ENCODE peak calls at places on chromosome 9, in five cellular contexts. One of them, this sample, is unnamed.

GRCh38 chr9:77726289-77726688 is 78.2 kb upstream of the GNA14 start:
- DNase-seq in esophagus squamous epithelium: no peak
- DNase-seq in cardiac muscle cell: no peak
- DNase-seq in aorta: no peak
- DNase-seq in tibial artery: no peak
- DNase-seq in this sample: no peak

GRCh38 chr9:99105152-99106043 is 485 bp downstream of the TGFBR1 start:
- DNase-seq in tibial artery: peak; percentile 93
- DNase-seq in esophagus squamous epithelium: peak; percentile 15
- DNase-seq in aorta: peak; percentile 93
- DNase-seq in cardiac muscle cell: peak; percentile 85
- DNase-seq in this sample: peak; percentile 60

GRCh38 chr9:133103183-133103986 is 17.7 kb downstream of the RALGDS start:
- DNase-seq in tibial artery: peak; percentile 78
- DNase-seq in aorta: peak; percentile 90
- DNase-seq in esophagus squamous epithelium: no peak
- DNase-seq in cardiac muscle cell: peak; percentile 70
- DNase-seq in this sample: peak; percentile 46

GRCh38 chr9:111679199-111679598 is 17.8 kb downstream of the GNG10 start:
- DNase-seq in tibial artery: no peak
- DNase-seq in cardiac muscle cell: no peak
- DNase-seq in esophagus squamous epithelium: no peak
- DNase-seq in aorta: no peak
- DNase-seq in this sample: no peak

GRCh38 chr9:89635007-89635742 is 30.4 kb downstream of the GADD45G start:
- DNase-seq in aorta: no peak
- DNase-seq in cardiac muscle cell: no peak
- DNase-seq in tibial artery: no peak
- DNase-seq in esophagus squamous epithelium: no peak
- DNase-seq in this sample: no peak

GRCh38 chr9:132768932-132769894 is 98.9 kb downstream of the GTF3C4 start:
- DNase-seq in esophagus squamous epithelium: peak; percentile 18
- DNase-seq in tibial artery: peak; percentile 74
- DNase-seq in cardiac muscle cell: peak; percentile 27
- DNase-seq in aorta: peak; percentile 82
- DNase-seq in this sample: peak; percentile 35

GRCh38 chr9:88342246-88342645 is 46.0 kb upstream of the SPIN1 start:
- DNase-seq in esophagus squamous epithelium: no peak
- DNase-seq in aorta: no peak
- DNase-seq in cardiac muscle cell: no peak
- DNase-seq in tibial artery: no peak
- DNase-seq in this sample: no peak

GRCh38 chr9:764105-764524 is 77.4 kb upstream of the DMRT1 start:
- DNase-seq in cardiac muscle cell: peak; percentile 69
- DNase-seq in esophagus squamous epithelium: no peak
- DNase-seq in aorta: peak; percentile 80
- DNase-seq in tibial artery: peak; percentile 77
- DNase-seq in this sample: no peak

GRCh38 chr9:90014421-90014820 is 409.6 kb downstream of the GADD45G start:
- DNase-seq in aorta: no peak
- DNase-seq in tibial artery: no peak
- DNase-seq in cardiac muscle cell: no peak
- DNase-seq in esophagus squamous epithelium: no peak
- DNase-seq in this sample: no peak

GRCh38 chr9:18923167-18923566 is 109.8 kb downstream of the SAXO1 start:
- DNase-seq in esophagus squamous epithelium: no peak
- DNase-seq in aorta: no peak
- DNase-seq in cardiac muscle cell: no peak
- DNase-seq in tibial artery: no peak
- DNase-seq in this sample: no peak

GRCh38 chr9:84843175-84843824 is 173.8 kb downstream of the NTRK2 start:
- DNase-seq in cardiac muscle cell: no peak
- DNase-seq in esophagus squamous epithelium: no peak
- DNase-seq in tibial artery: no peak
- DNase-seq in aorta: no peak
- DNase-seq in this sample: no peak

GRCh38 chr9:89482056-89482784 is 15.7 kb downstream of the SEMA4D start:
- DNase-seq in tibial artery: no peak
- DNase-seq in cardiac muscle cell: no peak
- DNase-seq in aorta: no peak
- DNase-seq in esophagus squamous epithelium: no peak
- DNase-seq in this sample: no peak

GRCh38 chr9:17005085-17005484 is 129.8 kb upstream of the CNTLN start:
- DNase-seq in cardiac muscle cell: peak; percentile 9
- DNase-seq in aorta: peak; percentile 79
- DNase-seq in tibial artery: peak; percentile 72
- DNase-seq in esophagus squamous epithelium: no peak
- DNase-seq in this sample: no peak

GRCh38 chr9:16870606-16871357 is at the start of gene BNC2:
- DNase-seq in tibial artery: peak; percentile 75
- DNase-seq in cardiac muscle cell: peak; percentile 64
- DNase-seq in aorta: peak; percentile 87
- DNase-seq in esophagus squamous epithelium: no peak
- DNase-seq in this sample: peak; percentile 40

GRCh38 chr9:105195259-105195658 is 49.2 kb upstream of the SLC44A1 start:
- DNase-seq in tibial artery: no peak
- DNase-seq in aorta: no peak
- DNase-seq in cardiac muscle cell: no peak
- DNase-seq in esophagus squamous epithelium: no peak
- DNase-seq in this sample: no peak

GRCh38 chr9:93309889-93310425 is 126.0 kb downstream of the WNK2 start:
- DNase-seq in esophagus squamous epithelium: no peak
- DNase-seq in tibial artery: peak; percentile 20
- DNase-seq in cardiac muscle cell: no peak
- DNase-seq in aorta: no peak
- DNase-seq in this sample: no peak

GRCh38 chr9:3299872-3300271 is 225.9 kb downstream of the RFX3 start:
- DNase-seq in tibial artery: no peak
- DNase-seq in cardiac muscle cell: no peak
- DNase-seq in esophagus squamous epithelium: no peak
- DNase-seq in aorta: no peak
- DNase-seq in this sample: peak; percentile 55

GRCh38 chr9:133621868-133622267 is 12.7 kb upstream of the FAM163B start:
- DNase-seq in cardiac muscle cell: no peak
- DNase-seq in aorta: peak; percentile 42
- DNase-seq in esophagus squamous epithelium: no peak
- DNase-seq in tibial artery: no peak
- DNase-seq in this sample: no peak

GRCh38 chr9:112140936-112141335 is 34.2 kb downstream of the SUSD1 start:
- DNase-seq in esophagus squamous epithelium: no peak
- DNase-seq in aorta: no peak
- DNase-seq in tibial artery: no peak
- DNase-seq in cardiac muscle cell: no peak
- DNase-seq in this sample: no peak

GRCh38 chr9:36991516-36992134 is 42.4 kb downstream of the PAX5 start:
- DNase-seq in tibial artery: peak; percentile 33
- DNase-seq in esophagus squamous epithelium: no peak
- DNase-seq in cardiac muscle cell: no peak
- DNase-seq in aorta: no peak
- DNase-seq in this sample: peak; percentile 20

GRCh38 chr9:128390813-128391711 is 19.9 kb downstream of the URM1 start:
- DNase-seq in aorta: no peak
- DNase-seq in cardiac muscle cell: no peak
- DNase-seq in esophagus squamous epithelium: no peak
- DNase-seq in tibial artery: no peak
- DNase-seq in this sample: no peak
- H3K27me3 ChIP-seq in aorta: no peaks in the 10 kb centered on the region
- H3K27me3 ChIP-seq in cardiac muscle cell: peaks cover 63% of the 10 kb centered on the region
- H3K27me3 ChIP-seq in esophagus squamous epithelium: peaks cover 5% of the 10 kb centered on the region
- H3K27me3 ChIP-seq in tibial artery: no peaks in the 10 kb centered on the region
- H3K27me3 ChIP-seq in this sample: no peaks in the 10 kb centered on the region

GRCh38 chr9:26937816-26938371 is 9.1 kb downstream of the PLAA start:
- DNase-seq in tibial artery: no peak
- DNase-seq in esophagus squamous epithelium: no peak
- DNase-seq in cardiac muscle cell: no peak
- DNase-seq in aorta: no peak
- DNase-seq in this sample: no peak
- H3K4me3 ChIP-seq in tibial artery: no peak overlapping the region
- H3K4me3 ChIP-seq in esophagus squamous epithelium: no peak overlapping the region
- H3K4me3 ChIP-seq in cardiac muscle cell: no peak overlapping the region
- H3K4me3 ChIP-seq in aorta: no peak overlapping the region
- H3K4me3 ChIP-seq in this sample: no peak overlapping the region

GRCh38 chr9:126635061-126635460 is 21.3 kb downstream of the LMX1B start:
- DNase-seq in aorta: no peak
- DNase-seq in esophagus squamous epithelium: no peak
- DNase-seq in cardiac muscle cell: no peak
- DNase-seq in tibial artery: no peak
- DNase-seq in this sample: no peak
- H3K27me3 ChIP-seq in aorta: no peaks in the 10 kb centered on the region
- H3K27me3 ChIP-seq in esophagus squamous epithelium: peaks cover 99% of the 10 kb centered on the region
- H3K27me3 ChIP-seq in cardiac muscle cell: peaks cover 100% of the 10 kb centered on the region
- H3K27me3 ChIP-seq in tibial artery: no peaks in the 10 kb centered on the region
- H3K27me3 ChIP-seq in this sample: peaks cover 100% of the 10 kb centered on the region

DNA sequence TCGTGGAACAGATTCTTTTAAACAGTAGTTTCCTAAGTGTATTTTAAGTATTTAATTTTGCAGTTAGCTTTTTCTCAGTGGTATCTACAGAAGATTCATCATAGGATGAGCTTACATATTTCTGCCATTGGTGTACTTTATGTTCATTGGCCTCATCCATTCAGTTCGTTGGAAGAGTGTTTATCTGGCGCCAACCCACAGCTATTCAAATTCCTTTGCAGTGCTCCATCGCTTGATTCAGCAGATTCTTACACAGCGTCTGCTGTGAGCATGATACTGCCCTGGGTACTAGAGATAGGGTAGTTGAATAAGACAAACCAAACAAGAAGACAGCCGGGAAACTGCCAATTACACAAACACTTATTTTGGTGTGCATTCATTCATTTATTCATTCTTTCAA is 55.1 kb downstream of the NUP214 start:
- DNase-seq in esophagus squamous epithelium: no peak
- DNase-seq in cardiac muscle cell: no peak
- DNase-seq in aorta: no peak
- DNase-seq in tibial artery: no peak
- DNase-seq in this sample: no peak
- H3K4me3 ChIP-seq in esophagus squamous epithelium: no peak overlapping the region
- H3K4me3 ChIP-seq in cardiac muscle cell: no peak overlapping the region
- H3K4me3 ChIP-seq in aorta: no peak overlapping the region
- H3K4me3 ChIP-seq in tibial artery: no peak overlapping the region
- H3K4me3 ChIP-seq in this sample: no peak overlapping the region